ENCODE peak calls at places on chromosomes 6 and 20, in five cellular contexts. One of them, this sample, is unnamed.

GRCh38 chr6:53894086-53894485 is 99.3 kb downstream of the LRRC1 start:
- DNase-seq in mesendoderm: no peak
- DNase-seq in H1: no peak
- DNase-seq in IMR-90: peak; percentile 61
- DNase-seq in neuronal stem cell: no peak
- DNase-seq in this sample: no peak

GRCh38 chr20:35796556-35796955 is 24.7 kb downstream of the PHF20 start:
- DNase-seq in mesendoderm: no peak
- DNase-seq in IMR-90: peak; percentile 12
- DNase-seq in neuronal stem cell: no peak
- DNase-seq in H1: no peak
- DNase-seq in this sample: no peak

GRCh38 chr6:155311076-155311475 is 3.2 kb downstream of the TFB1M start:
- DNase-seq in neuronal stem cell: no peak
- DNase-seq in mesendoderm: no peak
- DNase-seq in IMR-90: peak; percentile 18
- DNase-seq in H1: no peak
- DNase-seq in this sample: no peak

GRCh38 chr6:1760876-1761275 is 151.2 kb downstream of the FOXC1 start:
- DNase-seq in IMR-90: no peak
- DNase-seq in neuronal stem cell: no peak
- DNase-seq in H1: no peak
- DNase-seq in mesendoderm: no peak
- DNase-seq in this sample: no peak

GRCh38 chr6:41355952-41356351 is 20.5 kb downstream of the NCR2 start:
- DNase-seq in IMR-90: no peak
- DNase-seq in neuronal stem cell: no peak
- DNase-seq in mesendoderm: no peak
- DNase-seq in H1: no peak
- DNase-seq in this sample: no peak

GRCh38 chr6:112144145-112144926 is 56.9 kb downstream of the FAM229B start:
- DNase-seq in IMR-90: peak; percentile 5
- DNase-seq in mesendoderm: no peak
- DNase-seq in H1: no peak
- DNase-seq in neuronal stem cell: no peak
- DNase-seq in this sample: no peak

GRCh38 chr6:154868143-154868594 is 126.9 kb upstream of the TIAM2 start:
- DNase-seq in neuronal stem cell: peak; percentile 54
- DNase-seq in mesendoderm: peak; percentile 78
- DNase-seq in IMR-90: peak; percentile 76
- DNase-seq in H1: no peak
- DNase-seq in this sample: no peak

GRCh38 chr20:42063176-42063575 is 445.0 kb upstream of the CHD6 start:
- DNase-seq in neuronal stem cell: no peak
- DNase-seq in H1: no peak
- DNase-seq in IMR-90: no peak
- DNase-seq in mesendoderm: no peak
- DNase-seq in this sample: no peak

GRCh38 chr20:24965065-24965919 is 16.2 kb downstream of the CST7 start:
- DNase-seq in H1: no peak
- DNase-seq in neuronal stem cell: no peak
- DNase-seq in IMR-90: no peak
- DNase-seq in mesendoderm: no peak
- DNase-seq in this sample: peak; percentile 12

GRCh38 chr6:136113736-136114173 is 136.4 kb downstream of the MTFR2 start:
- DNase-seq in H1: no peak
- DNase-seq in IMR-90: peak; percentile 93
- DNase-seq in neuronal stem cell: peak; percentile 63
- DNase-seq in mesendoderm: peak; percentile 98
- DNase-seq in this sample: peak; percentile 46

GRCh38 chr20:23019403-23019802 is 15.7 kb upstream of the SSTR4 start:
- DNase-seq in IMR-90: no peak
- DNase-seq in H1: no peak
- DNase-seq in neuronal stem cell: no peak
- DNase-seq in mesendoderm: no peak
- DNase-seq in this sample: no peak

GRCh38 chr6:33169286-33170175 is 22.7 kb downstream of the COL11A2 start:
- DNase-seq in mesendoderm: no peak
- DNase-seq in neuronal stem cell: no peak
- DNase-seq in IMR-90: no peak
- DNase-seq in H1: no peak
- DNase-seq in this sample: no peak

GRCh38 chr6:126361832-126362231 is 21.9 kb downstream of the CENPW start:
- DNase-seq in mesendoderm: no peak
- DNase-seq in IMR-90: no peak
- DNase-seq in H1: no peak
- DNase-seq in neuronal stem cell: no peak
- DNase-seq in this sample: no peak

GRCh38 chr20:53517146-53517545 is 76.5 kb downstream of the ZNF217 start:
- DNase-seq in mesendoderm: no peak
- DNase-seq in IMR-90: peak; percentile 3
- DNase-seq in H1: no peak
- DNase-seq in neuronal stem cell: no peak
- DNase-seq in this sample: no peak

GRCh38 chr20:44019638-44020335 is 105.1 kb downstream of the TOX2 start:
- DNase-seq in IMR-90: peak; percentile 23
- DNase-seq in H1: no peak
- DNase-seq in neuronal stem cell: no peak
- DNase-seq in mesendoderm: peak; percentile 44
- DNase-seq in this sample: no peak

GRCh38 chr20:33673411-33674293 is 576 bp downstream of the NECAB3 start:
- DNase-seq in IMR-90: peak; percentile 40
- DNase-seq in neuronal stem cell: no peak
- DNase-seq in mesendoderm: no peak
- DNase-seq in H1: no peak
- DNase-seq in this sample: no peak

GRCh38 chr20:33671573-33672288 is 2.5 kb downstream of the NECAB3 start:
- DNase-seq in H1: no peak
- DNase-seq in neuronal stem cell: no peak
- DNase-seq in mesendoderm: no peak
- DNase-seq in IMR-90: no peak
- DNase-seq in this sample: no peak

GRCh38 chr20:33674294-33675126 is at the start of gene NECAB3:
- DNase-seq in mesendoderm: peak; percentile 78
- DNase-seq in IMR-90: peak; percentile 59
- DNase-seq in H1: no peak
- DNase-seq in neuronal stem cell: peak; percentile 80
- DNase-seq in this sample: peak; percentile 85

GRCh38 chr20:33672426-33673114 is 1.7 kb downstream of the NECAB3 start:
- DNase-seq in neuronal stem cell: no peak
- DNase-seq in IMR-90: no peak
- DNase-seq in mesendoderm: no peak
- DNase-seq in H1: no peak
- DNase-seq in this sample: no peak

GRCh38 chr20:33673115-33673410 is 1.2 kb downstream of the NECAB3 start:
- DNase-seq in neuronal stem cell: no peak
- DNase-seq in IMR-90: no peak
- DNase-seq in H1: no peak
- DNase-seq in mesendoderm: no peak
- DNase-seq in this sample: no peak
- H2AK5ac ChIP-seq in neuronal stem cell: peak overlapping the region; percentile 98
- H2AK5ac ChIP-seq in IMR-90: peak overlapping the region; percentile 98
- H2AK5ac ChIP-seq in H1: peak overlapping the region; percentile 71
- H2AK5ac ChIP-seq in mesendoderm: peak overlapping the region; percentile 90
- H2AK5ac ChIP-seq in this sample: no peak overlapping the region

GRCh38 chr6:169099411-169100202 is 154.0 kb downstream of the THBS2 start:
- DNase-seq in IMR-90: peak; percentile 70
- DNase-seq in neuronal stem cell: no peak
- DNase-seq in H1: no peak
- DNase-seq in mesendoderm: peak; percentile 88
- DNase-seq in this sample: peak; percentile 33
- H2AK5ac ChIP-seq in IMR-90: peak overlapping the region; percentile 70
- H2AK5ac ChIP-seq in neuronal stem cell: no peak overlapping the region
- H2AK5ac ChIP-seq in H1: no peak overlapping the region
- H2AK5ac ChIP-seq in mesendoderm: no peak overlapping the region
- H2AK5ac ChIP-seq in this sample: no peak overlapping the region

DNA sequence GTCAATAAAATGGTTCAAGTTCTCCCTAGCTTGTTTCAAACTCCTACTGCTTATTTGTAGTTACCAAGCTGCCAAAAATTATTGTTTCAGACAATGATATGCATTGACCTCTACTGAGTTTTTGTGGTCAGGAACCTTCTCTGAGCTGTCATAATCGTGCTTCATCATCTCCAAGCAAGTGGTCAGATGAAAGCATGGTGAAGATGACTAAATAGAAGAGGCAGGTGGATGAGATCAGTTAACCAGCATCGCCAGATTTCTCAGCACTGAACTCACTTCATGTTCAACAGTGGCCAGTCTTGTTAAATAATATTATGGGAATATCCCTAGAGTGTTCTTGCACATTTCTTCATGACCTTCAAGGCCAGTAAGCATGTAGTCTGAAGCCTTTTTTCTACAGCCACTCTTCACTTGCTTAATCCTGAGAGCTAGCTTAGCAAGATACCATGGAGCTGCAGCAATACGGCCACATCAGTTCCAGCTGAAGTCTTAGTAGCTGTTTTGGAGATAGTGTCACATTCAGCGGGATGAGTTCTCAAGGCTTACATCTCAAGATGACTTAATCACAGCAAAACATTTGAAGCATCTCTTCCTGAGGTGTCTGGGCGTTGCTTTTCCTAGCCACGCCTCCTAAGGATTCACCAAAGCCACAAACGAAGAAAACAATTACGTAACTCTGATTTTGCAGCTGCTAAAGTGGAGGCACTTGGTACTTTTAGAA is 101.6 kb upstream of the TMEM30A start:
- DNase-seq in mesendoderm: no peak
- DNase-seq in IMR-90: peak; percentile 79
- DNase-seq in neuronal stem cell: no peak
- DNase-seq in H1: no peak
- DNase-seq in this sample: no peak
- H2AK5ac ChIP-seq in mesendoderm: no peak overlapping the region
- H2AK5ac ChIP-seq in IMR-90: no peak overlapping the region
- H2AK5ac ChIP-seq in neuronal stem cell: no peak overlapping the region
- H2AK5ac ChIP-seq in H1: no peak overlapping the region
- H2AK5ac ChIP-seq in this sample: no peak overlapping the region

DNA sequence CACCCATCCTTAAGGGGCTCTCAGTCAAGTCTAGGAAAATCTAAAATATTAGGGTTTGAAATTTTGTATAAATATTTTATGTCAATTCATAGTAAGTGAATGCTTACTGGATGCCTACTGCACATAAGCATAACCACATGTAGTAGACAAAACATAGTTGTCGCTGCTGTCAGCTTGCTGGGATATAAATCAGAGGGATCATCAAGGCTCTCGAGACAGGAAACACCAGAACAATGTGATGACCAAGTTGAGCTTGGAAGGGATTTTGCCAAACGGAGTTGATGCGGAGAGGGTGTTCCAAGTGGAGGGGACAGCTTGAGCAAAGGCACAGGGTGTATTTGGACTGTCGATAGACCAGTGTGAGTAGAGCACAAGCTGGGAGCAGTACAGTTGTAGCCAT is 105.8 kb upstream of the SUPT3H start:
- DNase-seq in IMR-90: peak; percentile 38
- DNase-seq in H1: no peak
- DNase-seq in neuronal stem cell: no peak
- DNase-seq in mesendoderm: no peak
- DNase-seq in this sample: no peak
- H2AK5ac ChIP-seq in IMR-90: peak overlapping the region; percentile 99
- H2AK5ac ChIP-seq in H1: no peak overlapping the region
- H2AK5ac ChIP-seq in neuronal stem cell: no peak overlapping the region
- H2AK5ac ChIP-seq in mesendoderm: no peak overlapping the region
- H2AK5ac ChIP-seq in this sample: no peak overlapping the region

GRCh38 chr6:39079726-39080125 is 31.1 kb downstream of the GLP1R start:
- DNase-seq in neuronal stem cell: no peak
- DNase-seq in mesendoderm: no peak
- DNase-seq in IMR-90: no peak
- DNase-seq in H1: no peak
- DNase-seq in this sample: no peak

GRCh38 chr6:39084506-39084905 is 30.5 kb downstream of the SAYSD1 start:
- DNase-seq in mesendoderm: no peak
- DNase-seq in H1: no peak
- DNase-seq in neuronal stem cell: no peak
- DNase-seq in IMR-90: no peak
- DNase-seq in this sample: no peak

GRCh38 chr6:39080246-39080875 is 31.8 kb downstream of the GLP1R start:
- DNase-seq in H1: no peak
- DNase-seq in neuronal stem cell: no peak
- DNase-seq in IMR-90: no peak
- DNase-seq in mesendoderm: no peak
- DNase-seq in this sample: peak; percentile 12

GRCh38 chr6:39083111-39083702 is 31.8 kb downstream of the SAYSD1 start:
- DNase-seq in IMR-90: no peak
- DNase-seq in neuronal stem cell: no peak
- DNase-seq in H1: no peak
- DNase-seq in mesendoderm: no peak
- DNase-seq in this sample: peak; percentile 22

DNA sequence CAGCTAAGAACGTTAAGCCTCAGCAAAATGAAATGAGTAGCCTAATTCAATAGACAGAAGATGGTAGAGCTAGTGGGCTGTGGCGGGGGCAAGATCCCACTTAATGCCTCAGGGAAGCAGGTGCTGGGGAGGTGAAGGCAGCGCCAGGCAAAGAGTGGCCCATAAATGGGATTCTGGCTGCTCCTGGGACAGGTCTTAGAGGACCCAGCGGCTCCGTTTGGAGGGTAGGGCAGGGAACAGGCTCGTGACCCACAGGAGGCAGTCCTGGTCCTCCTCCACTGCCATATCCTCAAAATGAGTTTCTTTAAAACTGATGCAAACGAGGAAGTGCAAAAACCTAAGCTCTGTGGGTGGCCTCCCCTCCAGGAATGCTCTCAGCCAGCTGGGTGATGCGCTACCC is 32.7 kb downstream of the SAYSD1 start:
- DNase-seq in neuronal stem cell: no peak
- DNase-seq in mesendoderm: no peak
- DNase-seq in IMR-90: no peak
- DNase-seq in H1: no peak
- DNase-seq in this sample: peak; percentile 24
- H2AK5ac ChIP-seq in neuronal stem cell: no peak overlapping the region
- H2AK5ac ChIP-seq in mesendoderm: no peak overlapping the region
- H2AK5ac ChIP-seq in IMR-90: no peak overlapping the region
- H2AK5ac ChIP-seq in H1: no peak overlapping the region
- H2AK5ac ChIP-seq in this sample: no peak overlapping the region

DNA sequence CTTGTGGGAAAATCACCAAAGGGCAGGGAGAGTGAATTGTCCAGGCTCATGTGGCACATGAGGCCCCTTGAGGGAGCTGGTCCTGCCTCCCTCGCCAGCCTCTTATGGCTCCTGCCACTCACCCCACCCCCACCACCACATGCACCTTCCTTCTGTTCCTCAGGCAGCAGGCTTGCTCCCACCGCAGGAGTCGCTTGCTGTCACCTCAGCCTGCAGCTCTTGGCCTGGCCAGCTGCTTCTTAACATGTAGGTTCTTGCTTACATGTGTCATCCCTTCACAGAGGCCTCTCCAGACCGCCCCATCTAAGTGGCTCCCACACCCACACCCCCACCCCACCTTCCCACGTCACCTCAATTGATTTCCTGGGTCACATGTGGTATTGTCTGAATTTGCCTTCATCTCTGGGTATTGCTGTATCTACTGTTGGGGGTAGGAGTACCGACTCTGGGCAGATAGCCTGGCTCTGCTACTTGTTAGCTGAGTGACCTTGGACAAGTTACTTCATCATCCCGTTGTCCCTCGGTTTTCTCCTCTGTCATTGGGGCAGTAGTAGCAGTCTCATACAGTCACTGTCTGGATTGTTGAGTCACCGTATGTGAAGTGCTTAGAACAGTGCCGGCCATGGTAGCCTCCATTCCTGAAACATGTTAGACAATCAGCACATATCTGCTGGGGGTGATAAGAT is 41.7 kb downstream of the SLC9A8 start:
- DNase-seq in mesendoderm: peak; percentile 22
- DNase-seq in neuronal stem cell: no peak
- DNase-seq in H1: no peak
- DNase-seq in IMR-90: no peak
- DNase-seq in this sample: no peak
- H2AK5ac ChIP-seq in mesendoderm: no peak overlapping the region
- H2AK5ac ChIP-seq in neuronal stem cell: no peak overlapping the region
- H2AK5ac ChIP-seq in H1: no peak overlapping the region
- H2AK5ac ChIP-seq in IMR-90: no peak overlapping the region
- H2AK5ac ChIP-seq in this sample: no peak overlapping the region